ENCODE peak calls at places on chromosomes 11 and 22, in eight cellular contexts. K, Y, I, V, R, A, O and Z are unnamed samples.

GRCh38 chr11:96964661-96965060 is 574.8 kb downstream of the JRKL start:
- DNase-seq in I (no peak), V (no peak), O (no peak), K (peak), Y (no peak), A (no peak), R (no peak), Z (no peak)

GRCh38 chr11:108534274-108534882 is 36.2 kb upstream of the POGLUT3 start:
- DNase-seq in Y (no peak), I (no peak), V (no peak), K (no peak), O (no peak), R (no peak), A (no peak), Z (no peak)

GRCh38 chr11:70314730-70315129 is 44.2 kb downstream of the PPFIA1 start:
- DNase-seq in R (no peak), O (no peak), V (no peak), A (no peak), Y (no peak), K (peak), I (no peak), Z (no peak)

GRCh38 chr11:114678125-114679036 is at the start of gene NXPE2:
- DNase-seq in O (no peak), V (peak), A (no peak), R (peak), I (peak), K (no peak), Y (peak), Z (no peak)

GRCh38 chr11:108233277-108233945 is 10.5 kb downstream of the ATM start:
- DNase-seq in O (no peak), V (no peak), A (no peak), I (no peak), K (no peak), Y (no peak), R (no peak), Z (no peak)

GRCh38 chr11:84437129-84438123 is 1151.3 kb upstream of the CCDC90B start:
- DNase-seq in O (no peak), V (no peak), I (peak), Y (peak), R (peak), K (peak), A (no peak), Z (no peak)

GRCh38 chr11:95005642-95006041 is 19.4 kb upstream of the KDM4E start:
- DNase-seq in R (no peak), O (no peak), V (no peak), Y (no peak), I (no peak), A (no peak), K (no peak), Z (no peak)

GRCh38 chr11:65429724-65430405 is 7.3 kb downstream of the NEAT1 start:
- DNase-seq in A (peak), Y (peak), I (no peak), R (peak), K (peak), O (no peak), V (peak), Z (peak)

GRCh38 chr22:17446704-17447103 is 77.4 kb downstream of the CECR2 start:
- DNase-seq in V (no peak), A (no peak), I (no peak), O (no peak), K (no peak), Y (no peak), R (no peak), Z (peak)

GRCh38 chr11:113132001-113132400 is 170.8 kb downstream of the NCAM1 start:
- DNase-seq in R (no peak), I (no peak), A (no peak), V (no peak), Y (no peak), K (no peak), O (no peak), Z (no peak)

GRCh38 chr11:126333142-126333541 is 22.3 kb upstream of the ST3GAL4 start:
- DNase-seq in O (no peak), K (no peak), I (no peak), A (no peak), R (peak), V (no peak), Y (no peak), Z (no peak)

GRCh38 chr11:95993438-95994339 is 69.8 kb upstream of the MTMR2 start:
- DNase-seq in R (no peak), V (no peak), A (no peak), I (no peak), Y (no peak), O (no peak), K (no peak), Z (peak)

GRCh38 chr11:13143486-13144297 is 133.9 kb upstream of the BMAL1 start:
- DNase-seq in Y (peak), R (no peak), A (no peak), V (no peak), K (peak), O (no peak), I (no peak), Z (no peak)

GRCh38 chr22:46518038-46518437 is 19.4 kb downstream of the CELSR1 start:
- DNase-seq in I (no peak), Y (no peak), V (no peak), K (no peak), R (no peak), O (no peak), A (no peak), Z (no peak)

GRCh38 chr11:398826-399225 is 4.8 kb downstream of the PKP3 start:
- DNase-seq in R (no peak), I (peak), Y (no peak), O (no peak), K (no peak), V (no peak), A (no peak), Z (no peak)

GRCh38 chr11:131966667-131967066 is 596.3 kb downstream of the NTM start:
- DNase-seq in O (no peak), V (no peak), A (no peak), R (no peak), K (no peak), I (no peak), Y (no peak), Z (no peak)

GRCh38 chr11:13207665-13208594 is 69.7 kb upstream of the BMAL1 start:
- DNase-seq in Y (peak), V (no peak), I (peak), K (peak), R (peak), O (no peak), A (no peak), Z (no peak)

GRCh38 chr11:12433571-12434061 is 56.2 kb downstream of the PARVA start:
- DNase-seq in R (no peak), V (peak), K (no peak), A (no peak), I (peak), Y (peak), O (no peak), Z (no peak)

GRCh38 chr11:114284021-114284420 is 12.2 kb upstream of the NNMT start:
- DNase-seq in R (peak), A (peak), Y (peak), V (no peak), I (no peak), K (no peak), O (no peak), Z (no peak)

GRCh38 chr11:72179804-72180396 is 12.0 kb upstream of the FOLR1 start:
- DNase-seq in K (no peak), R (no peak), O (no peak), Y (no peak), A (no peak), V (no peak), I (no peak), Z (no peak)

GRCh38 chr22:45082795-45083194 is 73.0 kb upstream of the PHF21B start:
- DNase-seq in I (no peak), Y (no peak), O (no peak), V (no peak), K (no peak), A (no peak), R (peak), Z (no peak)

GRCh38 chr22:26722159-26722558 is 64.8 kb downstream of the MIAT start:
- DNase-seq in Y (no peak), A (no peak), O (no peak), V (no peak), R (peak), K (no peak), I (peak), Z (no peak)

GRCh38 chr22:42754658-42755057 is 34.0 kb upstream of the A4GALT start:
- DNase-seq in R (peak), A (no peak), O (no peak), I (peak), V (peak), Y (no peak), K (peak), Z (no peak)

GRCh38 chr22:32644252-32645100 is 157.0 kb upstream of the TIMP3 start:
- DNase-seq in A (peak), V (no peak), O (no peak), R (peak), I (peak), K (no peak), Y (peak), Z (peak)

GRCh38 chr11:45298718-45299117 is 12.6 kb upstream of the SYT13 start:
- DNase-seq in O (no peak), Y (no peak), R (no peak), A (no peak), I (no peak), V (no peak), K (no peak), Z (no peak)

GRCh38 chr11:107545101-107545514 is 20.4 kb downstream of the ALKBH8 start:
- DNase-seq in R (peak), K (no peak), I (peak), V (no peak), A (no peak), Y (no peak), O (no peak), Z (no peak)